ENCODE peak calls at places on chromosomes 12 and 14, in eight cellular contexts. One of them, this sample, is unnamed.

GRCh38 chr12:12194206-12194605 is 72.6 kb downstream of the LRP6 start:
- DNase-seq in CD8-positive, alpha-beta T cell: no peak
- DNase-seq in posterior cingulate gyrus: no peak
- DNase-seq in AG10803: no peak
- DNase-seq in stimulated activated CD4-positive, alpha-beta T cell treated with anti-CD3 and anti-CD28 coated beads, Interleukin-1b, Interleukin-23, amount 100 ng/mL, for 24 hours: no peak
- DNase-seq in HEK293T: no peak
- DNase-seq in activated CD4-positive, alpha-beta T cell treated with anti-CD3 and anti-CD28 coated beads, Interleukin-2, amount 50 U/mL, for 24 hours: no peak
- DNase-seq in endodermal cell: no peak
- DNase-seq in this sample: no peak

GRCh38 chr14:42057176-42057575 is 450.5 kb downstream of the LRFN5 start:
- DNase-seq in stimulated activated CD4-positive, alpha-beta T cell treated with anti-CD3 and anti-CD28 coated beads, Interleukin-1b, Interleukin-23, amount 100 ng/mL, for 24 hours: no peak
- DNase-seq in HEK293T: no peak
- DNase-seq in posterior cingulate gyrus: no peak
- DNase-seq in activated CD4-positive, alpha-beta T cell treated with anti-CD3 and anti-CD28 coated beads, Interleukin-2, amount 50 U/mL, for 24 hours: no peak
- DNase-seq in CD8-positive, alpha-beta T cell: no peak
- DNase-seq in endodermal cell: no peak
- DNase-seq in AG10803: no peak
- DNase-seq in this sample: no peak

GRCh38 chr12:55634186-55634585 is 2.5 kb upstream of the OR10P1 start:
- DNase-seq in posterior cingulate gyrus: no peak
- DNase-seq in HEK293T: no peak
- DNase-seq in CD8-positive, alpha-beta T cell: no peak
- DNase-seq in stimulated activated CD4-positive, alpha-beta T cell treated with anti-CD3 and anti-CD28 coated beads, Interleukin-1b, Interleukin-23, amount 100 ng/mL, for 24 hours: no peak
- DNase-seq in endodermal cell: no peak
- DNase-seq in AG10803: no peak
- DNase-seq in activated CD4-positive, alpha-beta T cell treated with anti-CD3 and anti-CD28 coated beads, Interleukin-2, amount 50 U/mL, for 24 hours: no peak
- DNase-seq in this sample: no peak

GRCh38 chr14:92493492-92493891 is 20.1 kb upstream of the RIN3 start:
- DNase-seq in endodermal cell: no peak
- DNase-seq in posterior cingulate gyrus: no peak
- DNase-seq in activated CD4-positive, alpha-beta T cell treated with anti-CD3 and anti-CD28 coated beads, Interleukin-2, amount 50 U/mL, for 24 hours: no peak
- DNase-seq in CD8-positive, alpha-beta T cell: peak
- DNase-seq in AG10803: no peak
- DNase-seq in HEK293T: no peak
- DNase-seq in stimulated activated CD4-positive, alpha-beta T cell treated with anti-CD3 and anti-CD28 coated beads, Interleukin-1b, Interleukin-23, amount 100 ng/mL, for 24 hours: no peak
- DNase-seq in this sample: no peak

GRCh38 chr14:24255931-24256696 is 6.9 kb downstream of the TGM1 start:
- DNase-seq in posterior cingulate gyrus: no peak
- DNase-seq in HEK293T: no peak
- DNase-seq in AG10803: no peak
- DNase-seq in activated CD4-positive, alpha-beta T cell treated with anti-CD3 and anti-CD28 coated beads, Interleukin-2, amount 50 U/mL, for 24 hours: no peak
- DNase-seq in endodermal cell: no peak
- DNase-seq in CD8-positive, alpha-beta T cell: no peak
- DNase-seq in stimulated activated CD4-positive, alpha-beta T cell treated with anti-CD3 and anti-CD28 coated beads, Interleukin-1b, Interleukin-23, amount 100 ng/mL, for 24 hours: no peak
- DNase-seq in this sample: no peak

GRCh38 chr12:109179927-109180326 is 63.5 kb downstream of the ACACB start:
- DNase-seq in HEK293T: no peak
- DNase-seq in posterior cingulate gyrus: no peak
- DNase-seq in activated CD4-positive, alpha-beta T cell treated with anti-CD3 and anti-CD28 coated beads, Interleukin-2, amount 50 U/mL, for 24 hours: no peak
- DNase-seq in CD8-positive, alpha-beta T cell: no peak
- DNase-seq in stimulated activated CD4-positive, alpha-beta T cell treated with anti-CD3 and anti-CD28 coated beads, Interleukin-1b, Interleukin-23, amount 100 ng/mL, for 24 hours: no peak
- DNase-seq in AG10803: no peak
- DNase-seq in endodermal cell: peak
- DNase-seq in this sample: no peak

GRCh38 chr12:46676797-46677520 is 148.8 kb downstream of the SLC38A4 start:
- DNase-seq in HEK293T: no peak
- DNase-seq in posterior cingulate gyrus: no peak
- DNase-seq in CD8-positive, alpha-beta T cell: no peak
- DNase-seq in AG10803: peak
- DNase-seq in stimulated activated CD4-positive, alpha-beta T cell treated with anti-CD3 and anti-CD28 coated beads, Interleukin-1b, Interleukin-23, amount 100 ng/mL, for 24 hours: no peak
- DNase-seq in activated CD4-positive, alpha-beta T cell treated with anti-CD3 and anti-CD28 coated beads, Interleukin-2, amount 50 U/mL, for 24 hours: no peak
- DNase-seq in endodermal cell: no peak
- DNase-seq in this sample: no peak

GRCh38 chr12:56333197-56333678 is 562 bp downstream of the PAN2 start:
- DNase-seq in CD8-positive, alpha-beta T cell: no peak
- DNase-seq in AG10803: no peak
- DNase-seq in endodermal cell: no peak
- DNase-seq in HEK293T: no peak
- DNase-seq in activated CD4-positive, alpha-beta T cell treated with anti-CD3 and anti-CD28 coated beads, Interleukin-2, amount 50 U/mL, for 24 hours: no peak
- DNase-seq in posterior cingulate gyrus: no peak
- DNase-seq in stimulated activated CD4-positive, alpha-beta T cell treated with anti-CD3 and anti-CD28 coated beads, Interleukin-1b, Interleukin-23, amount 100 ng/mL, for 24 hours: no peak
- DNase-seq in this sample: no peak

GRCh38 chr12:43965899-43966298 is 130.0 kb downstream of the TMEM117 start:
- DNase-seq in endodermal cell: no peak
- DNase-seq in AG10803: no peak
- DNase-seq in activated CD4-positive, alpha-beta T cell treated with anti-CD3 and anti-CD28 coated beads, Interleukin-2, amount 50 U/mL, for 24 hours: no peak
- DNase-seq in stimulated activated CD4-positive, alpha-beta T cell treated with anti-CD3 and anti-CD28 coated beads, Interleukin-1b, Interleukin-23, amount 100 ng/mL, for 24 hours: no peak
- DNase-seq in CD8-positive, alpha-beta T cell: no peak
- DNase-seq in HEK293T: no peak
- DNase-seq in posterior cingulate gyrus: no peak
- DNase-seq in this sample: no peak

GRCh38 chr12:12008931-12009611 is 61.7 kb upstream of the BCL2L14 start:
- DNase-seq in activated CD4-positive, alpha-beta T cell treated with anti-CD3 and anti-CD28 coated beads, Interleukin-2, amount 50 U/mL, for 24 hours: no peak
- DNase-seq in AG10803: peak
- DNase-seq in endodermal cell: peak
- DNase-seq in HEK293T: no peak
- DNase-seq in stimulated activated CD4-positive, alpha-beta T cell treated with anti-CD3 and anti-CD28 coated beads, Interleukin-1b, Interleukin-23, amount 100 ng/mL, for 24 hours: no peak
- DNase-seq in CD8-positive, alpha-beta T cell: peak
- DNase-seq in posterior cingulate gyrus: no peak
- DNase-seq in this sample: no peak

GRCh38 chr14:75232597-75232996 is 46.0 kb upstream of the FOS start:
- DNase-seq in HEK293T: no peak
- DNase-seq in activated CD4-positive, alpha-beta T cell treated with anti-CD3 and anti-CD28 coated beads, Interleukin-2, amount 50 U/mL, for 24 hours: no peak
- DNase-seq in endodermal cell: no peak
- DNase-seq in posterior cingulate gyrus: no peak
- DNase-seq in stimulated activated CD4-positive, alpha-beta T cell treated with anti-CD3 and anti-CD28 coated beads, Interleukin-1b, Interleukin-23, amount 100 ng/mL, for 24 hours: no peak
- DNase-seq in CD8-positive, alpha-beta T cell: peak
- DNase-seq in AG10803: no peak
- DNase-seq in this sample: no peak

GRCh38 chr12:1435456-1435855 is 158.9 kb downstream of the FBXL14 start:
- DNase-seq in HEK293T: no peak
- DNase-seq in AG10803: peak
- DNase-seq in stimulated activated CD4-positive, alpha-beta T cell treated with anti-CD3 and anti-CD28 coated beads, Interleukin-1b, Interleukin-23, amount 100 ng/mL, for 24 hours: no peak
- DNase-seq in endodermal cell: no peak
- DNase-seq in CD8-positive, alpha-beta T cell: no peak
- DNase-seq in activated CD4-positive, alpha-beta T cell treated with anti-CD3 and anti-CD28 coated beads, Interleukin-2, amount 50 U/mL, for 24 hours: no peak
- DNase-seq in posterior cingulate gyrus: no peak
- DNase-seq in this sample: no peak

GRCh38 chr12:88298761-88299242 is 156.7 kb downstream of the TMTC3 start:
- DNase-seq in posterior cingulate gyrus: no peak
- DNase-seq in CD8-positive, alpha-beta T cell: no peak
- DNase-seq in activated CD4-positive, alpha-beta T cell treated with anti-CD3 and anti-CD28 coated beads, Interleukin-2, amount 50 U/mL, for 24 hours: peak
- DNase-seq in AG10803: peak
- DNase-seq in endodermal cell: no peak
- DNase-seq in stimulated activated CD4-positive, alpha-beta T cell treated with anti-CD3 and anti-CD28 coated beads, Interleukin-1b, Interleukin-23, amount 100 ng/mL, for 24 hours: no peak
- DNase-seq in HEK293T: no peak
- DNase-seq in this sample: no peak

GRCh38 chr12:129119537-129119936 is 266.3 kb downstream of the GLT1D1 start:
- DNase-seq in endodermal cell: peak
- DNase-seq in HEK293T: no peak
- DNase-seq in AG10803: no peak
- DNase-seq in CD8-positive, alpha-beta T cell: no peak
- DNase-seq in activated CD4-positive, alpha-beta T cell treated with anti-CD3 and anti-CD28 coated beads, Interleukin-2, amount 50 U/mL, for 24 hours: no peak
- DNase-seq in posterior cingulate gyrus: no peak
- DNase-seq in stimulated activated CD4-positive, alpha-beta T cell treated with anti-CD3 and anti-CD28 coated beads, Interleukin-1b, Interleukin-23, amount 100 ng/mL, for 24 hours: no peak
- DNase-seq in this sample: no peak

GRCh38 chr12:7162691-7163114 is 26.8 kb upstream of the PEX5 start:
- DNase-seq in activated CD4-positive, alpha-beta T cell treated with anti-CD3 and anti-CD28 coated beads, Interleukin-2, amount 50 U/mL, for 24 hours: no peak
- DNase-seq in endodermal cell: peak
- DNase-seq in stimulated activated CD4-positive, alpha-beta T cell treated with anti-CD3 and anti-CD28 coated beads, Interleukin-1b, Interleukin-23, amount 100 ng/mL, for 24 hours: peak
- DNase-seq in AG10803: no peak
- DNase-seq in HEK293T: peak
- DNase-seq in CD8-positive, alpha-beta T cell: no peak
- DNase-seq in posterior cingulate gyrus: peak
- DNase-seq in this sample: no peak

GRCh38 chr12:57242691-57243454 is 8.1 kb downstream of the STAC3 start:
- DNase-seq in AG10803: no peak
- DNase-seq in HEK293T: peak
- DNase-seq in endodermal cell: peak
- DNase-seq in activated CD4-positive, alpha-beta T cell treated with anti-CD3 and anti-CD28 coated beads, Interleukin-2, amount 50 U/mL, for 24 hours: no peak
- DNase-seq in posterior cingulate gyrus: no peak
- DNase-seq in stimulated activated CD4-positive, alpha-beta T cell treated with anti-CD3 and anti-CD28 coated beads, Interleukin-1b, Interleukin-23, amount 100 ng/mL, for 24 hours: no peak
- DNase-seq in CD8-positive, alpha-beta T cell: peak
- DNase-seq in this sample: no peak

GRCh38 chr12:110104188-110104969 is 19.8 kb upstream of the IFT81 start:
- DNase-seq in stimulated activated CD4-positive, alpha-beta T cell treated with anti-CD3 and anti-CD28 coated beads, Interleukin-1b, Interleukin-23, amount 100 ng/mL, for 24 hours: no peak
- DNase-seq in activated CD4-positive, alpha-beta T cell treated with anti-CD3 and anti-CD28 coated beads, Interleukin-2, amount 50 U/mL, for 24 hours: no peak
- DNase-seq in AG10803: peak
- DNase-seq in posterior cingulate gyrus: no peak
- DNase-seq in endodermal cell: peak
- DNase-seq in CD8-positive, alpha-beta T cell: no peak
- DNase-seq in HEK293T: no peak
- DNase-seq in this sample: no peak

GRCh38 chr12:19801941-19802340 is 362.6 kb downstream of the AEBP2 start:
- DNase-seq in stimulated activated CD4-positive, alpha-beta T cell treated with anti-CD3 and anti-CD28 coated beads, Interleukin-1b, Interleukin-23, amount 100 ng/mL, for 24 hours: no peak
- DNase-seq in CD8-positive, alpha-beta T cell: no peak
- DNase-seq in HEK293T: no peak
- DNase-seq in activated CD4-positive, alpha-beta T cell treated with anti-CD3 and anti-CD28 coated beads, Interleukin-2, amount 50 U/mL, for 24 hours: no peak
- DNase-seq in posterior cingulate gyrus: no peak
- DNase-seq in endodermal cell: no peak
- DNase-seq in AG10803: no peak
- DNase-seq in this sample: no peak

This sample was measured in caudate nucleus.